ENCODE peak calls at places on chromosomes 12 and 14, in nine cellular contexts. One of them, this sample, is unnamed.
A peak's percentile ranks its signal among the peaks of the same experiment; 100 is the strongest.

GRCh38 chr12:15520083-15520482 is 197.8 kb downstream of the PTPRO start:
- DNase-seq in ACHN: no peak
- DNase-seq in anterior cingulate cortex: no peak
- DNase-seq in SW 1271: no peak
- DNase-seq in NB4: no peak
- DNase-seq in sigmoid colon: no peak
- DNase-seq in activated CD4-positive, alpha-beta memory T cell treated with anti-CD3 and anti-CD28 coated beads for 36 hours: no peak
- DNase-seq in fibroblast of lung: no peak
- DNase-seq in mammary epithelial cell: no peak
- DNase-seq in this sample: no peak

GRCh38 chr14:98955036-98955740 is 316.8 kb downstream of the BCL11B start:
- DNase-seq in NB4: no peak
- DNase-seq in SW 1271: no peak
- DNase-seq in fibroblast of lung: no peak
- DNase-seq in sigmoid colon: peak; percentile 11
- DNase-seq in anterior cingulate cortex: no peak
- DNase-seq in ACHN: no peak
- DNase-seq in mammary epithelial cell: no peak
- DNase-seq in activated CD4-positive, alpha-beta memory T cell treated with anti-CD3 and anti-CD28 coated beads for 36 hours: no peak
- DNase-seq in this sample: no peak

GRCh38 chr12:109440851-109441490 is 36.1 kb downstream of the KCTD10 start:
- DNase-seq in anterior cingulate cortex: no peak
- DNase-seq in mammary epithelial cell: peak; percentile 30
- DNase-seq in activated CD4-positive, alpha-beta memory T cell treated with anti-CD3 and anti-CD28 coated beads for 36 hours: no peak
- DNase-seq in sigmoid colon: no peak
- DNase-seq in NB4: no peak
- DNase-seq in fibroblast of lung: peak; percentile 18
- DNase-seq in ACHN: no peak
- DNase-seq in SW 1271: no peak
- DNase-seq in this sample: no peak

GRCh38 chr14:31038521-31039166 is 12.5 kb upstream of the STRN3 start:
- DNase-seq in mammary epithelial cell: no peak
- DNase-seq in sigmoid colon: no peak
- DNase-seq in fibroblast of lung: no peak
- DNase-seq in anterior cingulate cortex: no peak
- DNase-seq in NB4: peak; percentile 23
- DNase-seq in SW 1271: no peak
- DNase-seq in ACHN: no peak
- DNase-seq in activated CD4-positive, alpha-beta memory T cell treated with anti-CD3 and anti-CD28 coated beads for 36 hours: no peak
- DNase-seq in this sample: peak; percentile 97

GRCh38 chr12:7645395-7646177 is 20.1 kb downstream of the APOBEC1 start:
- DNase-seq in ACHN: peak; percentile 57
- DNase-seq in SW 1271: no peak
- DNase-seq in fibroblast of lung: peak; percentile 46
- DNase-seq in activated CD4-positive, alpha-beta memory T cell treated with anti-CD3 and anti-CD28 coated beads for 36 hours: peak; percentile 18
- DNase-seq in NB4: peak; percentile 39
- DNase-seq in anterior cingulate cortex: no peak
- DNase-seq in mammary epithelial cell: no peak
- DNase-seq in sigmoid colon: no peak
- DNase-seq in this sample: peak; percentile 5

GRCh38 chr12:103765322-103765721 is 75.7 kb downstream of the NT5DC3 start:
- DNase-seq in sigmoid colon: no peak
- DNase-seq in activated CD4-positive, alpha-beta memory T cell treated with anti-CD3 and anti-CD28 coated beads for 36 hours: no peak
- DNase-seq in ACHN: no peak
- DNase-seq in anterior cingulate cortex: no peak
- DNase-seq in NB4: no peak
- DNase-seq in mammary epithelial cell: no peak
- DNase-seq in SW 1271: no peak
- DNase-seq in fibroblast of lung: no peak
- DNase-seq in this sample: no peak

GRCh38 chr14:76720382-76720813 is 40.9 kb upstream of the VASH1 start:
- DNase-seq in fibroblast of lung: peak; percentile 59
- DNase-seq in ACHN: peak; percentile 12
- DNase-seq in anterior cingulate cortex: no peak
- DNase-seq in NB4: peak; percentile 61
- DNase-seq in activated CD4-positive, alpha-beta memory T cell treated with anti-CD3 and anti-CD28 coated beads for 36 hours: no peak
- DNase-seq in mammary epithelial cell: no peak
- DNase-seq in sigmoid colon: peak; percentile 85
- DNase-seq in SW 1271: no peak
- DNase-seq in this sample: peak; percentile 59

GRCh38 chr14:30656190-30656632 is 34.1 kb downstream of the SCFD1 start:
- DNase-seq in fibroblast of lung: peak; percentile 41
- DNase-seq in ACHN: peak; percentile 38
- DNase-seq in SW 1271: no peak
- DNase-seq in mammary epithelial cell: peak; percentile 8
- DNase-seq in sigmoid colon: no peak
- DNase-seq in anterior cingulate cortex: no peak
- DNase-seq in activated CD4-positive, alpha-beta memory T cell treated with anti-CD3 and anti-CD28 coated beads for 36 hours: peak; percentile 26
- DNase-seq in NB4: peak; percentile 54
- DNase-seq in this sample: peak; percentile 51

GRCh38 chr14:68047910-68048309 is 228.3 kb downstream of the RAD51B start:
- DNase-seq in fibroblast of lung: peak; percentile 19
- DNase-seq in SW 1271: no peak
- DNase-seq in NB4: no peak
- DNase-seq in anterior cingulate cortex: no peak
- DNase-seq in ACHN: no peak
- DNase-seq in sigmoid colon: no peak
- DNase-seq in mammary epithelial cell: no peak
- DNase-seq in activated CD4-positive, alpha-beta memory T cell treated with anti-CD3 and anti-CD28 coated beads for 36 hours: no peak
- DNase-seq in this sample: no peak

GRCh38 chr14:78319826-78320635 is 149.9 kb downstream of the NRXN3 start:
- DNase-seq in mammary epithelial cell: no peak
- DNase-seq in sigmoid colon: no peak
- DNase-seq in SW 1271: no peak
- DNase-seq in anterior cingulate cortex: no peak
- DNase-seq in fibroblast of lung: no peak
- DNase-seq in NB4: no peak
- DNase-seq in activated CD4-positive, alpha-beta memory T cell treated with anti-CD3 and anti-CD28 coated beads for 36 hours: no peak
- DNase-seq in ACHN: no peak
- DNase-seq in this sample: no peak

GRCh38 chr14:100004392-100004791 is 60.8 kb upstream of the EVL start:
- DNase-seq in fibroblast of lung: no peak
- DNase-seq in ACHN: no peak
- DNase-seq in NB4: peak; percentile 32
- DNase-seq in sigmoid colon: no peak
- DNase-seq in activated CD4-positive, alpha-beta memory T cell treated with anti-CD3 and anti-CD28 coated beads for 36 hours: no peak
- DNase-seq in SW 1271: no peak
- DNase-seq in mammary epithelial cell: peak; percentile 5
- DNase-seq in anterior cingulate cortex: no peak
- DNase-seq in this sample: no peak

GRCh38 chr12:57126561-57126960 is 1.7 kb upstream of the LRP1 start:
- DNase-seq in sigmoid colon: no peak
- DNase-seq in SW 1271: no peak
- DNase-seq in activated CD4-positive, alpha-beta memory T cell treated with anti-CD3 and anti-CD28 coated beads for 36 hours: no peak
- DNase-seq in fibroblast of lung: no peak
- DNase-seq in mammary epithelial cell: no peak
- DNase-seq in NB4: no peak
- DNase-seq in ACHN: no peak
- DNase-seq in anterior cingulate cortex: no peak
- DNase-seq in this sample: no peak

GRCh38 chr12:2179953-2180736 is 127.4 kb downstream of the CACNA1C start:
- DNase-seq in ACHN: peak; percentile 85
- DNase-seq in fibroblast of lung: peak; percentile 98
- DNase-seq in NB4: no peak
- DNase-seq in mammary epithelial cell: peak; percentile 80
- DNase-seq in SW 1271: no peak
- DNase-seq in sigmoid colon: peak; percentile 94
- DNase-seq in activated CD4-positive, alpha-beta memory T cell treated with anti-CD3 and anti-CD28 coated beads for 36 hours: no peak
- DNase-seq in anterior cingulate cortex: no peak
- DNase-seq in this sample: peak; percentile 57

GRCh38 chr12:8594072-8594471 is 18.6 kb downstream of the AICDA start:
- DNase-seq in ACHN: no peak
- DNase-seq in sigmoid colon: no peak
- DNase-seq in activated CD4-positive, alpha-beta memory T cell treated with anti-CD3 and anti-CD28 coated beads for 36 hours: no peak
- DNase-seq in anterior cingulate cortex: no peak
- DNase-seq in fibroblast of lung: no peak
- DNase-seq in mammary epithelial cell: no peak
- DNase-seq in NB4: no peak
- DNase-seq in SW 1271: no peak
- DNase-seq in this sample: no peak

GRCh38 chr12:81347404-81347803 is 269.5 kb downstream of the ACSS3 start:
- DNase-seq in NB4: no peak
- DNase-seq in fibroblast of lung: no peak
- DNase-seq in mammary epithelial cell: no peak
- DNase-seq in ACHN: no peak
- DNase-seq in SW 1271: no peak
- DNase-seq in anterior cingulate cortex: no peak
- DNase-seq in sigmoid colon: no peak
- DNase-seq in activated CD4-positive, alpha-beta memory T cell treated with anti-CD3 and anti-CD28 coated beads for 36 hours: no peak
- DNase-seq in this sample: no peak

GRCh38 chr14:106843951-106844483 is 1317.6 kb downstream of the TMEM121 start:
- DNase-seq in SW 1271: no peak
- DNase-seq in ACHN: peak; percentile 53
- DNase-seq in sigmoid colon: no peak
- DNase-seq in anterior cingulate cortex: no peak
- DNase-seq in mammary epithelial cell: peak; percentile 66
- DNase-seq in NB4: peak; percentile 75
- DNase-seq in fibroblast of lung: no peak
- DNase-seq in activated CD4-positive, alpha-beta memory T cell treated with anti-CD3 and anti-CD28 coated beads for 36 hours: peak; percentile 50
- DNase-seq in this sample: no peak

GRCh38 chr14:31567651-31568050 is 6.4 kb downstream of the NUBPL start:
- DNase-seq in activated CD4-positive, alpha-beta memory T cell treated with anti-CD3 and anti-CD28 coated beads for 36 hours: no peak
- DNase-seq in fibroblast of lung: no peak
- DNase-seq in SW 1271: no peak
- DNase-seq in ACHN: no peak
- DNase-seq in mammary epithelial cell: no peak
- DNase-seq in NB4: no peak
- DNase-seq in anterior cingulate cortex: no peak
- DNase-seq in sigmoid colon: no peak
- DNase-seq in this sample: no peak

GRCh38 chr12:110249105-110249504 is 31.9 kb upstream of the ATP2A2 start:
- DNase-seq in mammary epithelial cell: no peak
- DNase-seq in SW 1271: no peak
- DNase-seq in NB4: no peak
- DNase-seq in fibroblast of lung: peak; percentile 70
- DNase-seq in anterior cingulate cortex: no peak
- DNase-seq in activated CD4-positive, alpha-beta memory T cell treated with anti-CD3 and anti-CD28 coated beads for 36 hours: no peak
- DNase-seq in ACHN: peak; percentile 30
- DNase-seq in sigmoid colon: no peak
- DNase-seq in this sample: no peak

GRCh38 chr14:50704454-50705010 is 36.4 kb upstream of the SAV1 start:
- DNase-seq in sigmoid colon: no peak
- DNase-seq in NB4: no peak
- DNase-seq in activated CD4-positive, alpha-beta memory T cell treated with anti-CD3 and anti-CD28 coated beads for 36 hours: no peak
- DNase-seq in ACHN: no peak
- DNase-seq in mammary epithelial cell: no peak
- DNase-seq in fibroblast of lung: no peak
- DNase-seq in anterior cingulate cortex: no peak
- DNase-seq in SW 1271: no peak
- DNase-seq in this sample: no peak

GRCh38 chr12:113766880-113767878 is 198.9 kb downstream of the RBM19 start:
- DNase-seq in fibroblast of lung: peak; percentile 36
- DNase-seq in SW 1271: peak; percentile 71
- DNase-seq in anterior cingulate cortex: no peak
- DNase-seq in ACHN: peak; percentile 92
- DNase-seq in sigmoid colon: no peak
- DNase-seq in NB4: no peak
- DNase-seq in mammary epithelial cell: peak; percentile 49
- DNase-seq in activated CD4-positive, alpha-beta memory T cell treated with anti-CD3 and anti-CD28 coated beads for 36 hours: no peak
- DNase-seq in this sample: no peak

GRCh38 chr12:88578821-88579518 is 1.3 kb downstream of the KITLG start:
- DNase-seq in anterior cingulate cortex: no peak
- DNase-seq in sigmoid colon: no peak
- DNase-seq in mammary epithelial cell: peak; percentile 52
- DNase-seq in SW 1271: no peak
- DNase-seq in NB4: peak; percentile 24
- DNase-seq in ACHN: peak; percentile 85
- DNase-seq in fibroblast of lung: no peak
- DNase-seq in activated CD4-positive, alpha-beta memory T cell treated with anti-CD3 and anti-CD28 coated beads for 36 hours: no peak
- DNase-seq in this sample: no peak

GRCh38 chr12:2169964-2170363 is 117.2 kb downstream of the CACNA1C start:
- DNase-seq in sigmoid colon: peak; percentile 40
- DNase-seq in mammary epithelial cell: no peak
- DNase-seq in fibroblast of lung: no peak
- DNase-seq in NB4: no peak
- DNase-seq in SW 1271: no peak
- DNase-seq in ACHN: no peak
- DNase-seq in activated CD4-positive, alpha-beta memory T cell treated with anti-CD3 and anti-CD28 coated beads for 36 hours: no peak
- DNase-seq in anterior cingulate cortex: no peak
- DNase-seq in this sample: no peak

GRCh38 chr12:75086086-75087038 is 123.3 kb downstream of the KCNC2 start:
- DNase-seq in SW 1271: no peak
- DNase-seq in activated CD4-positive, alpha-beta memory T cell treated with anti-CD3 and anti-CD28 coated beads for 36 hours: no peak
- DNase-seq in NB4: no peak
- DNase-seq in sigmoid colon: no peak
- DNase-seq in mammary epithelial cell: no peak
- DNase-seq in anterior cingulate cortex: no peak
- DNase-seq in ACHN: no peak
- DNase-seq in fibroblast of lung: peak; percentile 1
- DNase-seq in this sample: no peak

GRCh38 chr12:132842449-132843045 is 13.9 kb upstream of the GOLGA3 start:
- DNase-seq in SW 1271: no peak
- DNase-seq in activated CD4-positive, alpha-beta memory T cell treated with anti-CD3 and anti-CD28 coated beads for 36 hours: no peak
- DNase-seq in sigmoid colon: no peak
- DNase-seq in anterior cingulate cortex: no peak
- DNase-seq in fibroblast of lung: no peak
- DNase-seq in NB4: no peak
- DNase-seq in mammary epithelial cell: no peak
- DNase-seq in ACHN: no peak
- DNase-seq in this sample: no peak

GRCh38 chr12:90729741-90730140 is 225.2 kb downstream of the CCER1 start:
- DNase-seq in ACHN: no peak
- DNase-seq in anterior cingulate cortex: no peak
- DNase-seq in activated CD4-positive, alpha-beta memory T cell treated with anti-CD3 and anti-CD28 coated beads for 36 hours: no peak
- DNase-seq in sigmoid colon: no peak
- DNase-seq in mammary epithelial cell: peak; percentile 62
- DNase-seq in fibroblast of lung: peak; percentile 20
- DNase-seq in SW 1271: no peak
- DNase-seq in NB4: no peak
- DNase-seq in this sample: peak; percentile 34

GRCh38 chr12:25276199-25276937 is 25.6 kb upstream of the KRAS start:
- DNase-seq in anterior cingulate cortex: no peak
- DNase-seq in mammary epithelial cell: peak; percentile 93
- DNase-seq in SW 1271: no peak
- DNase-seq in fibroblast of lung: peak; percentile 91
- DNase-seq in sigmoid colon: peak; percentile 74
- DNase-seq in NB4: peak; percentile 88
- DNase-seq in ACHN: peak; percentile 88
- DNase-seq in activated CD4-positive, alpha-beta memory T cell treated with anti-CD3 and anti-CD28 coated beads for 36 hours: peak; percentile 89
- DNase-seq in this sample: peak; percentile 93

GRCh38 chr12:67355428-67356385 is 86.5 kb downstream of the CAND1 start:
- DNase-seq in ACHN: peak; percentile 65
- DNase-seq in sigmoid colon: no peak
- DNase-seq in fibroblast of lung: peak; percentile 76
- DNase-seq in SW 1271: no peak
- DNase-seq in mammary epithelial cell: peak; percentile 39
- DNase-seq in activated CD4-positive, alpha-beta memory T cell treated with anti-CD3 and anti-CD28 coated beads for 36 hours: peak; percentile 11
- DNase-seq in anterior cingulate cortex: no peak
- DNase-seq in NB4: peak; percentile 62
- DNase-seq in this sample: peak; percentile 25

GRCh38 chr12:98808243-98808895 is 163.3 kb downstream of the APAF1 start:
- DNase-seq in NB4: no peak
- DNase-seq in ACHN: no peak
- DNase-seq in SW 1271: no peak
- DNase-seq in anterior cingulate cortex: no peak
- DNase-seq in mammary epithelial cell: no peak
- DNase-seq in sigmoid colon: no peak
- DNase-seq in activated CD4-positive, alpha-beta memory T cell treated with anti-CD3 and anti-CD28 coated beads for 36 hours: no peak
- DNase-seq in fibroblast of lung: no peak
- DNase-seq in this sample: peak; percentile 59

GRCh38 chr12:5259523-5259922 is 172.4 kb upstream of the NTF3 start:
- DNase-seq in anterior cingulate cortex: no peak
- DNase-seq in fibroblast of lung: no peak
- DNase-seq in activated CD4-positive, alpha-beta memory T cell treated with anti-CD3 and anti-CD28 coated beads for 36 hours: no peak
- DNase-seq in SW 1271: no peak
- DNase-seq in ACHN: no peak
- DNase-seq in mammary epithelial cell: peak; percentile 65
- DNase-seq in NB4: no peak
- DNase-seq in sigmoid colon: no peak
- DNase-seq in this sample: no peak

GRCh38 chr12:108090107-108090899 is 38.8 kb upstream of the WSCD2 start:
- DNase-seq in sigmoid colon: no peak
- DNase-seq in mammary epithelial cell: no peak
- DNase-seq in SW 1271: no peak
- DNase-seq in NB4: peak; percentile 19
- DNase-seq in fibroblast of lung: no peak
- DNase-seq in anterior cingulate cortex: no peak
- DNase-seq in activated CD4-positive, alpha-beta memory T cell treated with anti-CD3 and anti-CD28 coated beads for 36 hours: no peak
- DNase-seq in ACHN: no peak
- DNase-seq in this sample: no peak

GRCh38 chr12:125341422-125341821 is 276.2 kb downstream of the AACS start:
- DNase-seq in anterior cingulate cortex: no peak
- DNase-seq in activated CD4-positive, alpha-beta memory T cell treated with anti-CD3 and anti-CD28 coated beads for 36 hours: no peak
- DNase-seq in fibroblast of lung: no peak
- DNase-seq in sigmoid colon: no peak
- DNase-seq in NB4: no peak
- DNase-seq in SW 1271: no peak
- DNase-seq in ACHN: no peak
- DNase-seq in mammary epithelial cell: no peak
- DNase-seq in this sample: no peak